ENCODE peak calls at places on chromosomes 5 and 9, in five cellular contexts. Z is PC-9, Y is OCI-LY7, M is aorta, F is SJSA1. J is an unnamed sample. For H3K4me1, the result is how much of the 10 kb centered on the place peaks cover.

GRCh38 chr5:25604682-25605081 is 959.9 kb upstream of the CDH10 start:
- DNase-seq in F (no peak), Z (no peak), Y (no peak), M (no peak), J (no peak)

GRCh38 chr5:6404129-6404528 is 25.8 kb upstream of the MED10 start:
- DNase-seq in F (peak), Z (no peak), M (no peak), Y (no peak), J (no peak)

GRCh38 chr5:103218164-103218563 is 40.4 kb upstream of the MACIR start:
- DNase-seq in F (peak), Z (no peak), M (no peak), Y (no peak), J (no peak)

GRCh38 chr9:22649384-22649783 is 202.8 kb downstream of the DMRTA1 start:
- DNase-seq in Z (no peak), M (no peak), Y (no peak), F (no peak), J (no peak)

GRCh38 chr5:177472460-177473441 is 683 bp downstream of the DBN1 start:
- DNase-seq in M (peak), Y (peak), F (no peak), Z (peak), J (peak)

GRCh38 chr5:23742701-23743100 is 235.3 kb downstream of the PRDM9 start:
- DNase-seq in Y (no peak), F (no peak), Z (no peak), M (no peak), J (no peak)

GRCh38 chr9:78552802-78553201 is 255.9 kb downstream of the PSAT1 start:
- DNase-seq in F (no peak), Y (no peak), M (no peak), Z (no peak), J (no peak)

GRCh38 chr9:80320480-80320879 is 748.7 kb downstream of the TLE4 start:
- DNase-seq in F (no peak), Y (no peak), M (no peak), Z (no peak), J (peak)

GRCh38 chr5:82594097-82594496 is 315.9 kb upstream of the RPS23 start:
- DNase-seq in F (no peak), M (no peak), Z (no peak), Y (no peak), J (no peak)

GRCh38 chr5:147509710-147510651 is at the start of gene DPYSL3:
- DNase-seq in F (peak), Y (no peak), Z (peak), M (peak), J (peak)

GRCh38 chr9:21030389-21031035 is 928 bp downstream of the HACD4 start:
- DNase-seq in Y (no peak), M (no peak), Z (peak), F (no peak), J (no peak)

GRCh38 chr9:113854310-113854709 is 21.8 kb upstream of the ZNF618 start:
- DNase-seq in F (no peak), Y (no peak), Z (no peak), M (no peak), J (no peak)

GRCh38 chr5:20368581-20368980 is 380.6 kb upstream of the CDH18 start:
- DNase-seq in Y (no peak), M (no peak), Z (no peak), F (no peak), J (no peak)

GRCh38 chr9:115107701-115108100 is 10.3 kb downstream of the TNC start:
- DNase-seq in M (no peak), Z (no peak), Y (no peak), F (no peak), J (no peak)

GRCh38 chr5:126917918-126918623 is 112.3 kb downstream of the MARCHF3 start:
- DNase-seq in M (no peak), Z (no peak), F (no peak), Y (no peak), J (peak)

GRCh38 chr9:86942352-86943222 is 4.7 kb downstream of the GAS1 start:
- DNase-seq in Z (no peak), M (no peak), Y (no peak), F (no peak), J (peak)

GRCh38 chr5:72366324-72366976 is 46.3 kb downstream of the PTCD2 start:
- DNase-seq in F (peak), Z (peak), Y (peak), M (no peak), J (peak)

GRCh38 chr9:33946779-33947535 is 101.7 kb downstream of the UBAP2 start:
- DNase-seq in F (peak), Z (no peak), M (no peak), Y (no peak), J (peak)

GRCh38 chr9:18847576-18848275 is 185.3 kb downstream of the SAXO1 start:
- DNase-seq in M (no peak), Y (no peak), Z (no peak), F (no peak), J (no peak)

GRCh38 chr5:82104872-82105271 is 133.0 kb downstream of the ATG10 start:
- DNase-seq in Y (no peak), M (no peak), F (no peak), Z (no peak), J (no peak)

GRCh38 chr5:148586796-148587195 is 67.5 kb downstream of the HTR4 start:
- DNase-seq in F (no peak), Z (no peak), Y (no peak), M (no peak), J (no peak)

GRCh38 chr5:149802008-149802407 is 71.9 kb downstream of the PPARGC1B start:
- DNase-seq in Z (no peak), Y (no peak), M (peak), F (no peak), J (peak)
- H3K4me1 ChIP-seq in Z (under half), Y (under half), M (under half), F (under half), J (half or more)

GRCh38 chr5:116571568-116572321 is 2.9 kb downstream of the SEMA6A start:
- DNase-seq in M (no peak), F (no peak), Z (no peak), Y (no peak), J (peak)
- H3K4me3 ChIP-seq in M (no peak), F (no peak), Z (no peak), Y (no peak), J (peak)

GRCh38 chr9:136694865-136695247 is 7.6 kb upstream of the AGPAT2 start:
- DNase-seq in F (no peak), Z (no peak), M (no peak), Y (no peak), J (no peak)
- H3K4me1 ChIP-seq in F (under half), Z (under half), M (under half), Y (under half), J (under half)

GRCh38 chr5:176413255-176413565 is 3.1 kb downstream of the CLTB start:
- DNase-seq in Z (no peak), M (peak), F (no peak), Y (no peak), J (no peak)
- H3K4me3 ChIP-seq in Z (no peak), M (no peak), F (no peak), Y (no peak), J (no peak)

GRCh38 chr5:74143151-74143550 is 497.4 kb downstream of the ENC1 start:
- DNase-seq in Z (no peak), Y (no peak), M (no peak), F (no peak), J (no peak)
- H3K4me1 ChIP-seq in Z (under half), Y (under half), M (under half), F (under half), J (under half)

DNA sequence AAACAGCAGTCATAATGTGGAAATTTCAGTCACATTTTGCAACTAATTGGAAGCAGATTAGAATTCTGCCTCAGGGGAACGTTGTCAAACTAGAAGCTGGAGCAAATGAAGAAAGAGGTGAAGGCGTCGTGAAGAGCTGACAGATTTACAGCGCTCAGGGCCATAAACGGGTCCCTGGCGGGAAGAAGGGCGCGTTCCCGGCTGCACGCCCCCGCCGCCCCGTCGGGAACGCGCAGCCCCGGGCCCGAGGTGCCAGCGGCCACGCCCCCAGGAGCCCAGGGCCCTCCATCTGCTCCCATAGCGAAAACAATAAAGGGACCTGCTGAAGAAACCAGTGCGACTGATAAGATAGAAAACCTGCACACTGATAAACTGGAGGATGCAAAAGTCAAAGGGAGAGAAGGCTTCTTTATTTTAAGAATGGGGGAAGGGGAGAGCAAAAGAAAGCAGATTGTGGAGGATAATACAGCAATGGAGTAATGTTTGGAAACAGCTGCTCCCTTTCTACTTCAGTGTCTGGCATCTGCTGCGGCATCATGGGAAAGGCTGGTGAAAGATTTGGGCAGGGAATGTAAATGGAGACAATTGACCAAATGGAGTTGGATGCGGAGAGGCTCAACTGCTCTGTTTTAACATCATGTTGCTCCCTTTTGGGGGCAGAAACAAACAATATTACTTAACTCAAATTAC is 11.1 kb downstream of the ZNF608 start:
- DNase-seq in F (no peak), M (no peak), Y (peak), Z (no peak), J (peak)
- H3K4me3 ChIP-seq in F (peak), M (peak), Y (peak), Z (no peak), J (peak)

GRCh38 chr9:93461810-93462209 is 8.4 kb upstream of the FAM120AOS start:
- DNase-seq in M (no peak), F (no peak), Y (no peak), Z (no peak), J (no peak)
- H3K4me1 ChIP-seq in M (under half), F (under half), Y (half or more), Z (under half), J (under half)

DNA sequence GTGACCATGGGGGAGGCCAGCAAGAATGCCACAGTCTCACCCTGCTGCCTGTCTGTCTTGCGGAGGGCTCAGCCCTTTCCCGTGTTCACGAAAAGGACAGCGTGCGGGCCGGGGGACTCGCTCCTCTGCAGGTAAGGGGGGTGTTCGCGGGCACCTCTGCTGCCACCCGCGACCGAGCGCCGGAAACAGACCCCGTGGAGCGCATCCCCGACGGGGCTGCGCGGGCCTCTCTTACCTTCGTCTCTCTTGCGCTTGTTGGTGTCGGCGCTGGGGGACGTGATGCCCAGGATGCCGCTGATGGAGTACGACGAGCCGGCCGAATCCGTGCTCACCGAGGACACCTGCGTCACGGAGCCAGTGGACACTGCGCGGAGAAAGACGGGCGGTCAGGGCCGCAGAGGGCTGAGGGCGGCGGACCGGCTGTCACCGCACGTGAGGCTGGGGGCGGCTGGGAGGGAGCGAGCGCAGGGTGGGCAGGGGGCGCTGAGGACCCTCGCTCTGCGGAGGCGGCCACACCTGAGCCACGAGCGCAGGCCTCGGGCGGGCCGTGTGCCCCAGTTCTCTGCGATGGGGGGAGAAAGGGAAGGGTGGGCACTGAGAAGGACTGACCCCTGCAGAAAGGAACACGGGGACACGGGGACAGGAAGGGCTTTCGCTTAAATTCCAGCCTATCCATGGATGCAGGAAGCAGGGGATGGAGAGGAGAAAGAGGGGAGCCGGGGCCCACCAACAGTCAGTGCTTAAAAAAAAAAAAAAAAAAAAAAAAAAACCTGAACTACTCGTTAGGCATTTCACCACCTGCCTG is 31.5 kb downstream of the PAX5 start:
- DNase-seq in M (peak), Z (no peak), F (no peak), Y (peak), J (no peak)
- H3K4me3 ChIP-seq in M (no peak), Z (no peak), F (no peak), Y (peak), J (no peak)